ENCODE peak calls at places on chromosomes 12 and 14, in four cellular contexts. One of them, this sample, is unnamed.

GRCh38 chr12:52044284-52044983 is 6.8 kb upstream of the NR4A1 start:
- DNase-seq in neural progenitor cell: no peak
- DNase-seq in HCT116: no peak
- DNase-seq in OCI-LY7: no peak
- DNase-seq in this sample: peak; percentile 0

GRCh38 chr14:94681300-94682060 is 69.3 kb downstream of the SERPINA3 start:
- DNase-seq in neural progenitor cell: peak; percentile 67
- DNase-seq in HCT116: peak; percentile 74
- DNase-seq in OCI-LY7: peak; percentile 10
- DNase-seq in this sample: peak; percentile 20

GRCh38 chr14:95460647-95461478 is 55.6 kb downstream of the SYNE3 start:
- DNase-seq in HCT116: peak; percentile 37
- DNase-seq in neural progenitor cell: peak; percentile 55
- DNase-seq in OCI-LY7: no peak
- DNase-seq in this sample: no peak

GRCh38 chr12:122862872-122863701 is 27.8 kb downstream of the HIP1R start:
- DNase-seq in HCT116: no peak
- DNase-seq in OCI-LY7: no peak
- DNase-seq in neural progenitor cell: no peak
- DNase-seq in this sample: no peak

GRCh38 chr12:124713436-124714082 is 146.1 kb upstream of the NCOR2 start:
- DNase-seq in HCT116: no peak
- DNase-seq in OCI-LY7: no peak
- DNase-seq in neural progenitor cell: peak; percentile 47
- DNase-seq in this sample: peak; percentile 67

GRCh38 chr12:75587340-75588106 is 76.1 kb upstream of the KRR1 start:
- DNase-seq in HCT116: no peak
- DNase-seq in neural progenitor cell: no peak
- DNase-seq in OCI-LY7: no peak
- DNase-seq in this sample: no peak

GRCh38 chr12:65574867-65575266 is 249.4 kb upstream of the HMGA2 start:
- DNase-seq in OCI-LY7: no peak
- DNase-seq in neural progenitor cell: no peak
- DNase-seq in HCT116: no peak
- DNase-seq in this sample: no peak

GRCh38 chr12:121786441-121786825 is 7.1 kb downstream of the RHOF start:
- DNase-seq in neural progenitor cell: no peak
- DNase-seq in HCT116: peak; percentile 99
- DNase-seq in OCI-LY7: no peak
- DNase-seq in this sample: no peak

GRCh38 chr12:52691765-52692150 is 11.6 kb upstream of the KRT1 start:
- DNase-seq in neural progenitor cell: no peak
- DNase-seq in HCT116: no peak
- DNase-seq in OCI-LY7: no peak
- DNase-seq in this sample: no peak

GRCh38 chr12:43921666-43922337 is 85.9 kb downstream of the TMEM117 start:
- DNase-seq in neural progenitor cell: no peak
- DNase-seq in OCI-LY7: no peak
- DNase-seq in HCT116: no peak
- DNase-seq in this sample: no peak

DNA sequence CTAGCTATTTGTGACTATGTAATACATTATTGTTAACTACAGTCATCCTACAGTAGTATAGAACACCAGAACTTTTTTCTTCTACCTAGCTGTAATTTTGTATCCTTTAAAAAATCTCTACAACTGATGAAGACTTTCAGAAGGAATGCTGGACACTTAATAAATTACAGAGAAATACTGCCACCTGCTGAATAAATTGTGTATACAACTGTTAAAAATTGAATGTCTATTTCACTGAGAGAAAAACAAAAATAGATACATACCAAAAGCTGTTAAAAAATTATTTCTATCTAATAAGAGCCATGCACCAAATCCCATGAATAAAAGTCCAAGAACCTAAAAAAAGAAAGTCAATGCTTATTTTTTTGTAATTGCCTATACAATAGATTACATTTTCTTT is 6.6 kb downstream of the TSPAN19 start:
- DNase-seq in HCT116: peak; percentile 21
- DNase-seq in OCI-LY7: peak; percentile 32
- DNase-seq in neural progenitor cell: peak; percentile 61
- DNase-seq in this sample: peak; percentile 57
- TF ChIP-seq CTCF in HCT116: no peak
- TF ChIP-seq CTCF in OCI-LY7: peak; percentile 86
- TF ChIP-seq CTCF in neural progenitor cell: peak; percentile 76
- TF ChIP-seq CTCF in this sample: peak; percentile 47

DNA sequence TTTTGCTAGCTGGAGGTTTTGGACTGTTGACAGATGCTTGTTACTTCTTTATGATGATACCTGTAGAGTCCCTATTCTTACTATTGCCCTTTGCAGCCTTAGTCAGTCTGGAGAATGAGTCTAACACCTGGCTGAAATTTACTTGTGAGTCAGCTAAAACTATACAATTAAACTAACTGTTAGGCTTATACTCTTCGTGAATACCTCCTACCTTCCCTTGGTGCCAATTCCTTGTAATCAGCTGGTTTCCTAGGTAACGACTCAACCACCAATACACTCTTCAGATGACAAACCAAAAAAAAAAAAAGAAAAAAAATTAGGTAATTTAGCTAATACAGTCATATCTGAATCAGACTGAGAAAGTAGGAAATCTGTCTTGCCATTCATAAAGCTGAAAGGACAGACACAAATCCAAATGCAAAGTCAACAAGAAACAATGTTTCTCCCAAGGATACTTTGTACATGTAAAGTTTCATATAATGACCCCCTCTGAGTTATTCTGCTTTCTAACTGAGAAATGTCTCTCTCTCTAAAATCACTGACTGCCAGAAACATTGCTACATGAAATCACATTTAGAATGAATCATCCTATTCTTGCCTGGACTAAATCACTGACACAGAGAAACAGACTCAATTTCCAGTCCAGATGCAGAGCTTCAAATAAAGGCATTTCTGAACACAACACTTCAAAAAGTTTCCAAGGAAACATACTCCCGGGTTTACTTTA is 56.5 kb upstream of the CDKL1 start:
- DNase-seq in neural progenitor cell: no peak
- DNase-seq in HCT116: no peak
- DNase-seq in OCI-LY7: no peak
- DNase-seq in this sample: no peak
- TF ChIP-seq EZH2phosphoT487 in neural progenitor cell: no peak
- TF ChIP-seq EZH2phosphoT487 in HCT116: no peak
- TF ChIP-seq EZH2phosphoT487 in OCI-LY7: no peak
- TF ChIP-seq EZH2phosphoT487 in this sample: no peak

GRCh38 chr14:79544671-79545070 is 666.6 kb downstream of the DIO2 start:
- DNase-seq in OCI-LY7: no peak
- DNase-seq in neural progenitor cell: no peak
- DNase-seq in HCT116: no peak
- DNase-seq in this sample: no peak

GRCh38 chr14:79543966-79544365 is 667.3 kb downstream of the DIO2 start:
- DNase-seq in OCI-LY7: peak; percentile 2
- DNase-seq in neural progenitor cell: peak; percentile 68
- DNase-seq in HCT116: no peak
- DNase-seq in this sample: no peak

GRCh38 chr14:79543348-79543747 is 668.0 kb downstream of the DIO2 start:
- DNase-seq in neural progenitor cell: no peak
- DNase-seq in OCI-LY7: no peak
- DNase-seq in HCT116: no peak
- DNase-seq in this sample: no peak

GRCh38 chr14:79542121-79542520 is 669.2 kb downstream of the DIO2 start:
- DNase-seq in HCT116: no peak
- DNase-seq in neural progenitor cell: no peak
- DNase-seq in OCI-LY7: no peak
- DNase-seq in this sample: no peak

GRCh38 chr14:79540394-79540793 is 670.9 kb downstream of the DIO2 start:
- DNase-seq in HCT116: no peak
- DNase-seq in neural progenitor cell: no peak
- DNase-seq in OCI-LY7: no peak
- DNase-seq in this sample: no peak
- TF ChIP-seq CTCF in HCT116: no peak
- TF ChIP-seq CTCF in neural progenitor cell: no peak
- TF ChIP-seq CTCF in OCI-LY7: no peak
- TF ChIP-seq CTCF in this sample: no peak

GRCh38 chr14:87745507-87746118 is 247.4 kb downstream of the GALC start:
- DNase-seq in OCI-LY7: peak; percentile 22
- DNase-seq in HCT116: peak; percentile 3
- DNase-seq in neural progenitor cell: peak; percentile 62
- DNase-seq in this sample: peak; percentile 7
- TF ChIP-seq EZH2phosphoT487 in OCI-LY7: no peak
- TF ChIP-seq EZH2phosphoT487 in HCT116: no peak
- TF ChIP-seq EZH2phosphoT487 in neural progenitor cell: no peak
- TF ChIP-seq EZH2phosphoT487 in this sample: no peak

GRCh38 chr12:131911851-131912525 is 17.1 kb upstream of the PUS1 start:
- DNase-seq in neural progenitor cell: no peak
- DNase-seq in OCI-LY7: no peak
- DNase-seq in HCT116: no peak
- DNase-seq in this sample: no peak

GRCh38 chr12:131913666-131914065 is 15.4 kb upstream of the PUS1 start:
- DNase-seq in OCI-LY7: no peak
- DNase-seq in HCT116: no peak
- DNase-seq in neural progenitor cell: no peak
- DNase-seq in this sample: no peak

GRCh38 chr12:131911251-131911650 is 16.8 kb downstream of the ULK1 start:
- DNase-seq in OCI-LY7: no peak
- DNase-seq in neural progenitor cell: no peak
- DNase-seq in HCT116: no peak
- DNase-seq in this sample: no peak

GRCh38 chr12:131914179-131914702 is 14.8 kb upstream of the PUS1 start:
- DNase-seq in OCI-LY7: no peak
- DNase-seq in HCT116: no peak
- DNase-seq in neural progenitor cell: no peak
- DNase-seq in this sample: no peak

GRCh38 chr12:131912526-131913274 is 16.4 kb upstream of the PUS1 start:
- DNase-seq in OCI-LY7: no peak
- DNase-seq in HCT116: peak; percentile 57
- DNase-seq in neural progenitor cell: no peak
- DNase-seq in this sample: no peak
- TF ChIP-seq CTCF in OCI-LY7: no peak
- TF ChIP-seq CTCF in HCT116: peak; percentile 23
- TF ChIP-seq CTCF in neural progenitor cell: no peak
- TF ChIP-seq CTCF in this sample: no peak

GRCh38 chr12:22377731-22378496 is 43.4 kb upstream of the ST8SIA1 start:
- DNase-seq in OCI-LY7: no peak
- DNase-seq in HCT116: no peak
- DNase-seq in neural progenitor cell: no peak
- DNase-seq in this sample: no peak
- TF ChIP-seq EZH2phosphoT487 in OCI-LY7: no peak
- TF ChIP-seq EZH2phosphoT487 in HCT116: no peak
- TF ChIP-seq EZH2phosphoT487 in neural progenitor cell: no peak
- TF ChIP-seq EZH2phosphoT487 in this sample: no peak

DNA sequence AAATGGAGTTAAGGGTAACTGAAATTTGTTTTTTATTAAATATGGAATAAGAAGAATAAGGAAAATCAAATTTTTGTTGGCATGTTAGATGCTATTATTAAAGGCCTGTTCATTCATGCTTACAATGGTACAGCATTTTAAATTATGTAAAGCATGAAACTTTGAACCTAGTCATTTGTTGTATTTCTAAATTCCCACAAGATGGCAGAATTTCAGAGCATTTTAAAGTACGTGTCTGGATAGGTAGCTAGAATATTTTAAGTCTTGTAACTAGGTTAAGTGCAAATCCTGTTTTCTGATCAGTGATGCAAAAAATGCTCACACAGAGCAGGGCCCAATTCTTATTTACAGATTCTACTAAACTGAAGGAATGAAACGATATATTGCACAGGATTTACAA is 585.6 kb upstream of the MIS18BP1 start:
- DNase-seq in neural progenitor cell: peak; percentile 1
- DNase-seq in OCI-LY7: peak; percentile 0
- DNase-seq in HCT116: no peak
- DNase-seq in this sample: no peak
- TF ChIP-seq CTCF in neural progenitor cell: peak; percentile 43
- TF ChIP-seq CTCF in OCI-LY7: peak; percentile 50
- TF ChIP-seq CTCF in HCT116: peak; percentile 8
- TF ChIP-seq CTCF in this sample: no peak

GRCh38 chr14:100605706-100606686 is 18.8 kb upstream of the BEGAIN start:
- DNase-seq in HCT116: no peak
- DNase-seq in neural progenitor cell: peak; percentile 43
- DNase-seq in OCI-LY7: no peak
- DNase-seq in this sample: no peak
- TF ChIP-seq EZH2phosphoT487 in HCT116: no peak
- TF ChIP-seq EZH2phosphoT487 in neural progenitor cell: no peak
- TF ChIP-seq EZH2phosphoT487 in OCI-LY7: no peak
- TF ChIP-seq EZH2phosphoT487 in this sample: no peak

DNA sequence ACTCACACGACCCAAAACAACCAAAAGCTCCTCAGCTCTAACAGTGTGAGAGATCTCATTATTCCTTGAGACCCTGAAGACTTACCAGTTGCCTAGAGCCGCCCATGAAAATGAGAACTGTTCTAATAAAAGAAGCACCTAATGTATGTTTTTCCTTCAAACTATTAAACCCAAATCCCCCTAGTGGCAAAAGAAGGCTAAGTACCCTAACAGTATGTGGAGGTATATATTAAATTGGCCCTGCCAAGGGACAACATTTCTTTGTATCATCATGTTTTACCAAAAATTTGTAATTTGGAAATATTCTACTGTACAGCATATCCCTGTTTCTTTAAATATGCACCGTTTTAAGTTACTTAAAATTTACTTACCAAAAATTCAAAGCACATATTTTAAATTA is 38.0 kb upstream of the PPFIA2 start:
- DNase-seq in HCT116: peak; percentile 24
- DNase-seq in OCI-LY7: peak; percentile 29
- DNase-seq in neural progenitor cell: peak; percentile 38
- DNase-seq in this sample: peak; percentile 48
- TF ChIP-seq CTCF in HCT116: peak; percentile 50
- TF ChIP-seq CTCF in OCI-LY7: peak; percentile 74
- TF ChIP-seq CTCF in neural progenitor cell: peak; percentile 67
- TF ChIP-seq CTCF in this sample: peak; percentile 46

GRCh38 chr12:104336115-104336514 is 32.6 kb downstream of the EID3 start:
- DNase-seq in HCT116: no peak
- DNase-seq in OCI-LY7: no peak
- DNase-seq in neural progenitor cell: no peak
- DNase-seq in this sample: no peak
- TF ChIP-seq EZH2phosphoT487 in HCT116: no peak
- TF ChIP-seq EZH2phosphoT487 in OCI-LY7: no peak
- TF ChIP-seq EZH2phosphoT487 in neural progenitor cell: no peak
- TF ChIP-seq EZH2phosphoT487 in this sample: no peak

This sample was measured in MM.1S.